ENCODE peak calls at places on chromosomes 13 and 19, in eight cellular contexts. U is tibial artery; R is CD4-positive, alpha-beta T cell; I is fibroblast of pulmonary artery; N is D721Med; Q is astrocyte of the cerebellum; C is IMR-90; X is DND-41. Y is an unnamed sample.

GRCh38 chr13:45584816-45585215 is 30.7 kb downstream of the ERICH6B start:
- DNase-seq in I (no peak), X (no peak), R (no peak), C (no peak), U (no peak), Q (no peak), N (no peak), Y (no peak)

GRCh38 chr19:13986348-13986904 is 19.7 kb downstream of the RFX1 start:
- DNase-seq in U (peak), N (no peak), Q (no peak), I (peak), X (peak), C (peak), R (peak), Y (peak)

GRCh38 chr19:44847144-44848035 is 1.3 kb downstream of the NECTIN2 start:
- DNase-seq in U (peak), C (peak), N (no peak), X (no peak), R (no peak), I (peak), Q (no peak), Y (no peak)

GRCh38 chr19:13839938-13840750 is 36.8 kb upstream of the NANOS3 start:
- DNase-seq in Q (no peak), N (no peak), U (peak), R (no peak), X (no peak), C (peak), I (no peak), Y (no peak)

GRCh38 chr19:55099557-55100506 is 17.6 kb downstream of the PPP1R12C start:
- DNase-seq in I (no peak), R (no peak), N (no peak), Q (no peak), U (no peak), C (no peak), X (no peak), Y (no peak)

GRCh38 chr13:95113601-95114000 is 187.7 kb downstream of the ABCC4 start:
- DNase-seq in U (no peak), R (no peak), Q (no peak), I (no peak), C (no peak), X (no peak), N (no peak), Y (no peak)

GRCh38 chr19:3196064-3196932 is 10.6 kb downstream of the NCLN start:
- DNase-seq in U (no peak), R (no peak), I (no peak), Q (no peak), C (no peak), X (no peak), N (peak), Y (no peak)

GRCh38 chr19:47389150-47389556 is 30.2 kb downstream of the MEIS3 start:
- DNase-seq in I (peak), U (no peak), Q (no peak), C (no peak), N (no peak), X (no peak), R (no peak), Y (no peak)

GRCh38 chr13:59478908-59479307 is 684.8 kb downstream of the DIAPH3 start:
- DNase-seq in X (no peak), U (no peak), I (no peak), C (no peak), Q (no peak), R (no peak), N (no peak), Y (no peak)

GRCh38 chr19:7928741-7929701 is 3.1 kb upstream of the CTXN1 start:
- DNase-seq in X (peak), U (peak), R (peak), Q (peak), I (peak), C (peak), N (no peak), Y (peak)
- TF ChIP-seq CTCF in X (peak), U (peak), R (peak), Q (peak), I (peak), C (peak), N (peak), Y (peak)

DNA sequence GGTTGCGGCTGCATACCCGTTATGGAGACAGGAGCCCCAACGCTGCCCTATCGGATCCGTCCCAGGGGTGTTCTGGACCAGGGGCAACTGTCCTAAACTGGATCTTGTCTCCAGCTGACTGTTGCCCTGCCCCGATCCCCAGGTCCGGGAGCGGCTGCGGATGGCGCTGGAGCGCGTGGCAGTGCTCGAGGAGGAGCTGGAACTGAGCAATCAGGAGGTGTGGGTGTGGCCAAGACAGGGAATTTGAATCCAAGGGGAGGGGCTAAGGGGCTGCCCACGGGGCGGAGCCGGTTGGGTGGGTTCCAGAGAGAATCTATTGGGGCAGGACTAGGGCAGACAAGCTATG is 9.9 kb downstream of the PPFIA3 start:
- DNase-seq in I (no peak), X (no peak), C (no peak), Q (no peak), U (no peak), R (no peak), N (no peak), Y (no peak)
- TF ChIP-seq CTCF in I (no peak), X (no peak), C (no peak), Q (no peak), U (no peak), R (no peak), N (no peak), Y (no peak)

GRCh38 chr19:11798391-11799296 is at the start of gene ZNF491:
- DNase-seq in N (peak), Q (peak), X (peak), C (peak), U (peak), R (peak), I (peak), Y (peak)
- TF ChIP-seq CTCF in N (no peak), Q (peak), X (peak), C (peak), U (no peak), R (no peak), I (no peak), Y (no peak)

GRCh38 chr19:40524133-40524549 is 52.5 kb upstream of the SHKBP1 start:
- DNase-seq in N (no peak), R (no peak), X (no peak), I (no peak), C (no peak), U (no peak), Q (no peak), Y (no peak)

GRCh38 chr19:40525234-40526051 is 51.2 kb upstream of the SHKBP1 start:
- DNase-seq in N (no peak), Q (no peak), U (no peak), X (no peak), R (no peak), I (no peak), C (no peak), Y (no peak)

GRCh38 chr19:40521276-40521675 is 54.5 kb downstream of the SPTBN4 start:
- DNase-seq in R (no peak), C (peak), X (peak), N (no peak), Q (no peak), I (peak), U (no peak), Y (no peak)

GRCh38 chr19:40524655-40525054 is 52.0 kb upstream of the SHKBP1 start:
- DNase-seq in U (no peak), I (no peak), C (no peak), Q (no peak), R (no peak), X (no peak), N (no peak), Y (no peak)

DNA sequence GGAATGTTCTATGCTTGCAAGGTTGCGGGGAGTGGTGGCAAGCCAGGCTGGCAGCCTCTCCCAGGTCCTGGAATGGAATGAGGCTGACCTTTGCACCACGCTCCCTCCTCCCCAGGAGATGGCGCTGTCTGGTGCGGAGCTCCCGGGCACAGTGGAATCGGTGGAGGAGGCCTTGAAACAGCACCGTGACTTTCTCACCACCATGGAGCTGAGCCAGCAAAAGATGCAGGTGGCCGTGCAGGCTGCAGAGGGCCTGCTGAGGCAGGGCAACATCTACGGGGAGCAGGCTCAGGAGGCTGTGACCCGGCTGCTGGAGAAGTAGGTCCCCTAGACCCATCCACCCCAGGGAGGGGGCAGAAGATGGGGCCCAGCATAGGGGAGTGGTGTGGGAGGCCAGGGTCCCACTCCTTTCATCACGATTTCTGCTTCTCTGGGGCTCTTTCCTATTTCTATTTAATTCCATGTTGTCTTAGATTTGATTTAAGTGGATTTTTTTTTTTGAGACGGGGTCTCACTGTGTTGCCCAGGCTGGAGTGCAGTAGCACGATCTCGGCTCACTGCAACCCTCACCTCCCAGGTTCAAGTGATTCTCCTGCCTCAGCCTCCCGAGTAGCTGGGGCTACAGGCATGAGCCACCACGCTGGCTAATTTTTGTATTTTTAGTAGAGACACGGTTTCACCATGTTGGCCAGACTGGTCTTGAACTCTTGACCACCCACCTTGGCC is 53.2 kb upstream of the SHKBP1 start:
- DNase-seq in N (no peak), U (no peak), R (no peak), X (peak), C (peak), Q (no peak), I (peak), Y (peak)
- TF ChIP-seq CTCF in N (peak), U (no peak), R (no peak), X (peak), C (peak), Q (peak), I (peak), Y (peak)

GRCh38 chr19:18589380-18590272 is 1.0 kb downstream of the REX1BD start:
- DNase-seq in U (peak), I (peak), N (no peak), R (peak), X (peak), Q (no peak), C (peak), Y (no peak)
- TF ChIP-seq CTCF in U (peak), I (no peak), N (no peak), R (no peak), X (peak), Q (peak), C (peak), Y (no peak)

GRCh38 chr13:85500716-85501256 is 298.4 kb downstream of the SLITRK6 start:
- DNase-seq in I (no peak), X (no peak), N (no peak), C (no peak), Q (no peak), U (no peak), R (no peak), Y (no peak)

GRCh38 chr13:85492283-85492682 is 306.9 kb downstream of the SLITRK6 start:
- DNase-seq in I (no peak), N (no peak), C (peak), U (no peak), Q (no peak), X (no peak), R (no peak), Y (no peak)

GRCh38 chr13:85501616-85502015 is 297.6 kb downstream of the SLITRK6 start:
- DNase-seq in Q (no peak), C (no peak), X (no peak), R (no peak), N (no peak), U (no peak), I (no peak), Y (no peak)

GRCh38 chr13:85498774-85499173 is 300.4 kb downstream of the SLITRK6 start:
- DNase-seq in N (no peak), Q (no peak), I (no peak), X (no peak), C (no peak), U (no peak), R (no peak), Y (no peak)

GRCh38 chr13:85497652-85498051 is 301.6 kb downstream of the SLITRK6 start:
- DNase-seq in I (peak), X (no peak), Q (peak), U (no peak), C (peak), R (no peak), N (no peak), Y (peak)
- TF ChIP-seq CTCF in I (no peak), X (no peak), Q (no peak), U (no peak), C (no peak), R (no peak), N (no peak), Y (no peak)

GRCh38 chr19:57245959-57246358 is 5.5 kb downstream of the ZNF805 start:
- DNase-seq in I (no peak), N (no peak), U (no peak), X (no peak), C (no peak), Q (no peak), R (no peak), Y (no peak)
- TF ChIP-seq CTCF in I (no peak), N (no peak), U (no peak), X (no peak), C (no peak), Q (no peak), R (no peak), Y (no peak)

DNA sequence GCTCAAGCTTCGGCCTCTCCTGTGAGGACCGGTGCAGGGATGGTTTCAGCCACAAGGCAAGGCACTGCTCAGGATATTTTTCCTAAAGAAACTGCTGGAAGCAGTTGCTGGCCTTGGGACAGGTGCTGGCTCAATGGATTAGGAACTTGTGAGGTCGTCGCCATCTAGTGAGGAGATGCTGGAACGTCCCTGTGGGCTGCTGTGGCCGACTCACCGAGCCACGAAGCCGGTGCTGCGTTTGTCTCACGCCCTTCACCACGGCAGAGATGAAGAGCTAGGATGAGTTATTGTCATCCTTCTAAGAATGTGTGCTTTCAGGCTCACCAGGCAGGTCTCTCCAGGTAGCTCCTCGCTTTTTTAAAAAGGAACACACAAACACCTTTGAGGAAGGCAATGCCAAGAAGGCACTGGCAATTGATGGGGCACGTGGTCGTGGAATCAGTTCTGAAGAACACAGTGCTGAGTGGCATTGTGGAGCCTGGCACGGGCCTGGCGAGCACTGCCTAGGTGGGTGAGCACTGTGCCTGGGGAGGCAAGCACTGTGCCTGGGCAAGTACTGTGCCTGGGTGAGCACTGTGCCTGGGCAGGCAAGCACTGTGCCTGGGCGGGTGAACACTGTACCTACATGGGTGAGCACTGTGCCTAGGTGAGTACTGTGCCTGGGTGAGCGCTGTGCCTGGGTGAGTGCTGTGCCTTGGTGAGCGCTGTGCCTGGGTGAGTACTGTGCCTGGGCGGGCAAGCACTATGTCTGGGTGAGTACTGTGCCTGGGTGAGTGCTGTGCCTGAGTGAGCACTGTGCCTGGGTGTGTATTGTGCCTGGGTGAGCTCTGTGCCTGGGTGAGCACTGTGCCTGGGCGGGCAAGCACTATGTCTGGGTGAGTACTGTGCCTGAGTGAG is 140.4 kb downstream of the TEX29 start:
- DNase-seq in R (no peak), I (peak), U (no peak), Q (peak), X (peak), C (peak), N (no peak), Y (peak)
- TF ChIP-seq CTCF in R (no peak), I (peak), U (peak), Q (peak), X (peak), C (peak), N (peak), Y (peak)

GRCh38 chr13:67416047-67416925 is 186.2 kb upstream of the PCDH9 start:
- DNase-seq in N (peak), U (no peak), I (peak), X (no peak), Q (no peak), R (no peak), C (peak), Y (no peak)
- TF ChIP-seq CTCF in N (peak), U (no peak), I (peak), X (peak), Q (peak), R (no peak), C (peak), Y (peak)